ENCODE peak calls at places on chromosomes 4 and X, in five cellular contexts. B, F, Z, K and W are unnamed samples.

GRCh38 chr4:137387924-137388323 is 144.4 kb downstream of the PCDH18 start:
- DNase-seq in F (no peak), Z (no peak), K (no peak), B (peak), W (no peak)

GRCh38 chr4:8687083-8687482 is 94.5 kb downstream of the CPZ start:
- DNase-seq in F (no peak), K (no peak), Z (no peak), B (no peak), W (no peak)

GRCh38 chr4:1985287-1985686 is 23.5 kb downstream of the NELFA start:
- DNase-seq in Z (no peak), B (no peak), F (no peak), K (no peak), W (no peak)

GRCh38 chr4:72564184-72564583 is 4.8 kb downstream of the ADAMTS3 start:
- DNase-seq in Z (no peak), K (no peak), F (no peak), B (peak), W (no peak)

GRCh38 chrX:48509245-48509590 is 426 bp downstream of the PORCN start:
- DNase-seq in F (no peak), Z (no peak), B (no peak), K (no peak), W (no peak)

GRCh38 chrX:48516987-48517386 is 4.6 kb upstream of the EBP start:
- DNase-seq in F (no peak), Z (no peak), K (no peak), B (no peak), W (no peak)

GRCh38 chr4:74534121-74534520 is 89.2 kb downstream of the AREG start:
- DNase-seq in K (no peak), Z (no peak), B (no peak), F (no peak), W (no peak)

GRCh38 chrX:38166478-38167083 is 54.1 kb downstream of the SRPX start:
- DNase-seq in K (no peak), Z (peak), B (peak), F (no peak), W (no peak)

GRCh38 chr4:89109841-89110540 is 1.3 kb upstream of the TIGD2 start:
- DNase-seq in Z (no peak), F (no peak), B (peak), K (no peak), W (no peak)

GRCh38 chr4:145760961-145761929 is 81.3 kb downstream of the C4orf51 start:
- DNase-seq in F (no peak), K (no peak), Z (no peak), B (no peak), W (no peak)

GRCh38 chrX:115616943-115617563 is 56.1 kb downstream of the PLS3 start:
- DNase-seq in B (peak), K (no peak), Z (no peak), F (no peak), W (no peak)

GRCh38 chr4:165294907-165295306 is 32.6 kb upstream of the MSMO1 start:
- DNase-seq in B (no peak), F (no peak), Z (no peak), K (no peak), W (no peak)

GRCh38 chr4:157052429-157053040 is 23.4 kb upstream of the GLRB start:
- DNase-seq in F (no peak), B (no peak), Z (no peak), K (no peak), W (no peak)

GRCh38 chr4:41882622-41883347 is 52.4 kb upstream of the TMEM33 start:
- DNase-seq in F (no peak), B (peak), K (no peak), Z (no peak), W (no peak)

GRCh38 chr4:110196206-110196870 is 2.1 kb downstream of the ELOVL6 start:
- DNase-seq in F (peak), B (peak), K (peak), Z (peak), W (no peak)

GRCh38 chr4:41600243-41600642 is 62.3 kb downstream of the LIMCH1 start:
- DNase-seq in F (no peak), K (no peak), B (peak), Z (no peak), W (no peak)

GRCh38 chr4:84482564-84483563 is 16.2 kb downstream of the NKX6-1 start:
- DNase-seq in F (no peak), Z (no peak), K (no peak), B (no peak), W (no peak)

GRCh38 chrX:8037593-8038348 is 110.6 kb upstream of the PNPLA4 start:
- DNase-seq in K (no peak), Z (no peak), B (no peak), F (no peak), W (no peak)

GRCh38 chrX:12080265-12080664 is 58.0 kb upstream of the FRMPD4 start:
- DNase-seq in B (peak), Z (no peak), K (no peak), F (no peak), W (no peak)
- TF ChIP-seq CTCF in B (peak), Z (peak), K (no peak), F (no peak), W (no peak)

DNA sequence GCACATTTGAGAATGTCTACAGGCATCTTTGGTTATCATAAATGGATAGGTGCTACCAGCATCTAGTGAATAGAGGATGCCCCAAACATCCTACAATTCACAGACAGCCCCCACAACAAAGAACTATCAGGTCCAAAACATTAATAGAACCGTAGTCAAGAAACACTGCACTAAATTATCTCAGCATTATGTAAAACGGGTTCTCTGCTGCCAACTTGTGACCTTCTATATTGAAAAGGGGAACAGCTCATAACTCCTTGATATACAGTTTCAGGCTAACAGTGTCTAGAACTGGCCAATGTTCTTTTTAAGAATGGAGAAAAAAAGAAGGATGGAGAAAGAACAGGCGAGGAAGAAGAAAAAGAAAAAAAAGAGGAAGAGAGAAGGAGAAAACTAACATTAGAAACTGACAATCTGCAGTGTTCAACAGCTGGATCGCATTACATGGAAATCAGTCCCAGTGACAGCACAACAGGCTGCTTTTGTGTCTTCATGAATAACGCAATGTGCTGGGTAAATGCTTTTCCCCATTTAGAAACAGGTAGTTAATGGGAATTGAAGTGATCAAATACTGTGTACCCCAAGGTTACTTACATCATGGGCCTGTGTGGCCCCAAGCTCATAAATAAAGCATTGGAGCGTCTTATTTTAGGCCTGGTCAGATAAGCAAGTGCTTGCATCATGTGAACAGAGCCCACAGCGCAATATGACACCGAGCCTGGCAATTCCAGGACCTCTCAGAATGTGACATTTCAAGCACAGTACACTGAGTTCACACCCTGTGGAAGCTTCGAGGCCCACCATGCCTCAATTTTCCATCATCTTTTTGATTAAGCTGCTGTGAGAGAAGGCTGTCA is 339.5 kb downstream of the DHX15 start:
- DNase-seq in F (no peak), K (no peak), B (peak), Z (peak), W (no peak)
- TF ChIP-seq CTCF in F (no peak), K (no peak), B (no peak), Z (no peak), W (no peak)

GRCh38 chr4:113094802-113095201 is 45.3 kb downstream of the ANK2 start:
- DNase-seq in B (peak), Z (no peak), F (no peak), K (no peak), W (no peak)
- TF ChIP-seq CTCF in B (peak), Z (peak), F (no peak), K (peak), W (no peak)

GRCh38 chr4:182089326-182089725 is 153.9 kb upstream of the TENM3 start:
- DNase-seq in Z (no peak), B (peak), F (no peak), K (no peak), W (no peak)
- TF ChIP-seq CTCF in Z (no peak), B (no peak), F (no peak), K (no peak), W (no peak)

GRCh38 chrX:41122664-41123257 is 37.5 kb downstream of the USP9X start:
- DNase-seq in K (no peak), Z (no peak), F (no peak), B (no peak), W (no peak)

GRCh38 chrX:41119803-41120202 is 34.6 kb downstream of the USP9X start:
- DNase-seq in K (no peak), B (no peak), Z (no peak), F (no peak), W (no peak)

GRCh38 chrX:41118156-41118555 is 32.9 kb downstream of the USP9X start:
- DNase-seq in K (no peak), B (no peak), Z (no peak), F (no peak), W (no peak)

GRCh38 chrX:41121766-41122165 is 36.5 kb downstream of the USP9X start:
- DNase-seq in F (no peak), Z (no peak), B (no peak), K (no peak), W (no peak)

GRCh38 chrX:41116948-41117347 is 31.7 kb downstream of the USP9X start:
- DNase-seq in F (no peak), K (no peak), B (peak), Z (no peak), W (no peak)
- TF ChIP-seq CTCF in F (no peak), K (no peak), B (no peak), Z (no peak), W (no peak)

DNA sequence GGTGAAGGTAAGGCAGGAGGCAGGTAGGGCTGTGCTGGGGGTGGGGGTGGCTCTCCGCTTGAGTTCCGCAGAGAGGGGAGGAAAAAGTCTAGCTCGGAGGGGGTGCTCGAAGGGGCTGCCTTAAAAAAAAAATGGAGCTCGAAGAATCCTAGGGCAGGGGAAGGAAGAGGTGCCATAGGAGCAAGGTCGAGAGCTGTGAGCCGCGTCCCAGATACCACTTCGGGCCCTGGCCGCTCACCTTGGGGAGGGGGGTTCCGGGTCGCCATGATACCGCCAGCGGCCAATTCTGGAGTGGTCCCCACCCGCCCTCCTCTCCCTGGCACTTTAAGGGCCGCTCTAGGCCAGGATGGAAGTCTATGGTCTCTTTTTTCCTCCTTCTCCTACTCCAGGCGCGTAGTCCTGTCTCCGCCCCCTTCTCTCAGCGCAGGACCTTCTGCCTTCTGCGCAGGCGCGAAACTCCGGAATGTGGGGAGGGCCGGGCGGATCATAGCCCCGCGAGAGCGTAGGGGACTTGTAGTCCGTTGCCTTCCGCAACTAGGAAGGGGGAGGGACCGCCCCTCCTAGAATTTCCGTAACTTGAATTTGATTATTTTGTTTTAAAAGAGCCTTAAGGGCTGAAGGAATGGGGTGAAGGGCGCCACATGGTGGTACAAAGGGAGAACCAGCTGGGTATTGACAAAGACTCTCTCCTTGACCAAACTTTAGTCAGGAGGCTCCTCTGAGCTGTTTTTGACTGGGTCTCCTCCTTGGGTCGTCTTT is at the start of gene FUNDC1:
- DNase-seq in B (peak), Z (peak), F (peak), K (peak), W (peak)
- TF ChIP-seq CTCF in B (peak), Z (peak), F (no peak), K (peak), W (no peak)

DNA sequence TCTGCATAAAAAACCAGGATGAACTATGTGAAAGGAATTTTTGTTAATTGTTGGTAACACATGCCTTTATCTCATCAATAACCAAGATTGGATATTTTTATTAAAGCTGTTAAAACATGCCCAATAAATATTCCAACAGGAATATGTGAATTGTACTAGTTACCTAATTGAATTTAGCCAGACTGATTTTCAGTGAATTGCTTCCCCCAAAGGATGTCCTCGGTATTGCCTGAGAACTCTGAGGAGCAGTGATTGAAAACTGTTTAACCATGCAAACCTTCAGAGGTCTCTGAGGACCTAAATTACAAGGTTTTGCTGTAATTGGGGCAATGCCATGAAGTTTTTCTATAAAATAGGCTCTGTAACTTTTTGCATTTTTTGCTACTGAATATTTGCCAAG is 66.6 kb downstream of the BLTP1 start:
- DNase-seq in B (peak), K (no peak), F (no peak), Z (no peak), W (no peak)
- TF ChIP-seq CTCF in B (peak), K (no peak), F (no peak), Z (peak), W (no peak)

DNA sequence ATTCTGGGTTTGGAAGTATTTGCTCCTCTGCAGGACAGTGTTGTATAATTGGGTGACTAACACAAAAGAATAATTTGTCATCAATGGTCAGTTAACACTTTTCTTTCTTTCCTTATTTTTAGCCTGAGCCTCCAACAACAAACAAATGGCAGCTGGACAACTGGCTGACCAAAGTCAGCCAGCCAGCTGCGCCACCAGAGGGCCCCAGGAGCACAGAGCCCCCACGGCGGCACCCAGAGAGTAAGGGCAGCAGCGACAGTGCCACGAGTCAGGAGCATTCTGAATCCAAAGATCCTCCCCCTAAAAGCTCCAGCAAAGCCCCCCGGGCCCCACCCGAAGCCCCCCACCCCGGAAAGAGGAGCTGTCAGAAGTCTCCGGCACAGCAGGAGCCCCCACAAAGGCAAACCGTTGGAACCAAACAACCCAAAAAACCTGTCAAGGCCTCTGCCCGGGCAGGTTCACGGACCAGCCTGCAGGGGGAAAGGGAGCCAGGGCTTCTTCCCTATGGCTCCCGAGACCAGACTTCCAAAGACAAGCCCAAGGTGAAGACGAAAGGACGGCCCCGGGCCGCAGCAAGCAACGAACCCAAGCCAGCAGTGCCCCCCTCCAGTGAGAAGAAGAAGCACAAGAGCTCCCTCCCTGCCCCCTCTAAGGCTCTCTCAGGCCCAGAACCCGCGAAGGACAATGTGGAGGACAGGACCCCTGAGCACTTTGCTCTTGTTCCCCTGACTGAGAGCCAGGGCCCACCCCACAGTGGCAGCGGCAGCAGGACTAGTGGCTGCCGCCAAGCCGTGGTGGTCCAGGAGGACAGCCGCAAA is 106.0 kb downstream of the KLHL8 start:
- DNase-seq in B (no peak), Z (no peak), K (no peak), F (no peak), W (no peak)
- TF ChIP-seq CTCF in B (peak), Z (no peak), K (no peak), F (no peak), W (no peak)

GRCh38 chrX:131270085-131270484 is 19.0 kb downstream of the IGSF1 start:
- DNase-seq in B (no peak), K (no peak), Z (no peak), F (no peak), W (no peak)
- TF ChIP-seq CTCF in B (no peak), K (no peak), Z (no peak), F (no peak), W (no peak)